ENCODE peak calls at places on chromosome 19, in nine cellular contexts. P, D, E, B, M, K, V, S and F are unnamed samples.

GRCh38 chr19:13629687-13630357 is 123.5 kb upstream of the CACNA1A start:
- DNase-seq in P (no peak), D (peak), E (no peak), B (no peak), M (no peak), K (no peak), V (no peak), S (no peak), F (no peak)

GRCh38 chr19:2477732-2478191 is 1.8 kb downstream of the GADD45B start:
- DNase-seq in P (no peak), D (peak), E (no peak), B (peak), M (no peak), K (peak), V (peak), S (no peak), F (no peak)

GRCh38 chr19:46350029-46350757 is 3.3 kb downstream of the PPP5C start:
- DNase-seq in P (no peak), D (no peak), E (no peak), B (no peak), M (no peak), K (no peak), V (no peak), S (no peak), F (no peak)

GRCh38 chr19:54896036-54896435 is 9.9 kb upstream of the NCR1 start:
- DNase-seq in P (no peak), D (no peak), E (no peak), B (no peak), M (no peak), K (no peak), V (no peak), S (no peak), F (no peak)

GRCh38 chr19:5207806-5208205 is 132.8 kb downstream of the PTPRS start:
- DNase-seq in P (no peak), D (no peak), E (no peak), B (no peak), M (no peak), K (no peak), V (no peak), S (no peak), F (no peak)

GRCh38 chr19:17385878-17386611 is 8.0 kb downstream of the CCDC194 start:
- DNase-seq in P (peak), D (peak), E (peak), B (peak), M (no peak), K (peak), V (no peak), S (no peak), F (peak)

GRCh38 chr19:18814063-18814462 is 17.7 kb upstream of the UPF1 start:
- DNase-seq in P (no peak), D (no peak), E (no peak), B (peak), M (no peak), K (no peak), V (peak), S (no peak), F (no peak)

GRCh38 chr19:3146677-3147100 is 10.9 kb downstream of the GNA15 start:
- DNase-seq in P (peak), D (no peak), E (peak), B (no peak), M (no peak), K (peak), V (no peak), S (no peak), F (no peak)

GRCh38 chr19:23867895-23868294 is 46.8 kb upstream of the ZNF726 start:
- DNase-seq in P (no peak), D (peak), E (no peak), B (no peak), M (no peak), K (no peak), V (no peak), S (no peak), F (peak)

GRCh38 chr19:3360494-3361383 is 5.6 kb upstream of the NFIC start:
- DNase-seq in P (peak), D (peak), E (peak), B (peak), M (no peak), K (peak), V (no peak), S (no peak), F (no peak)

GRCh38 chr19:3034845-3035541 is 5.9 kb upstream of the TLE2 start:
- DNase-seq in P (no peak), D (peak), E (peak), B (no peak), M (no peak), K (no peak), V (no peak), S (no peak), F (no peak)

GRCh38 chr19:17333611-17334413 is 843 bp downstream of the ANO8 start:
- DNase-seq in P (peak), D (peak), E (peak), B (no peak), M (no peak), K (peak), V (peak), S (no peak), F (no peak)

GRCh38 chr19:17332677-17333581 is 1.7 kb downstream of the ANO8 start:
- DNase-seq in P (no peak), D (peak), E (no peak), B (peak), M (peak), K (no peak), V (peak), S (no peak), F (peak)

GRCh38 chr19:2428027-2428690 is 773 bp upstream of the TIMM13 start:
- DNase-seq in P (no peak), D (no peak), E (no peak), B (peak), M (no peak), K (no peak), V (no peak), S (peak), F (no peak)

GRCh38 chr19:33606556-33606955 is 15.2 kb upstream of the CHST8 start:
- DNase-seq in P (no peak), D (no peak), E (no peak), B (no peak), M (no peak), K (no peak), V (no peak), S (no peak), F (no peak)

GRCh38 chr19:54081032-54081431 is at the start of gene TARM1:
- DNase-seq in P (no peak), D (no peak), E (no peak), B (no peak), M (no peak), K (no peak), V (no peak), S (no peak), F (no peak)

GRCh38 chr19:33224694-33225457 is 774 bp downstream of the SLC7A10 start:
- DNase-seq in P (no peak), D (no peak), E (no peak), B (peak), M (no peak), K (no peak), V (no peak), S (no peak), F (no peak)

GRCh38 chr19:13561461-13561860 is 55.2 kb upstream of the CACNA1A start:
- DNase-seq in P (no peak), D (no peak), E (no peak), B (no peak), M (no peak), K (no peak), V (no peak), S (no peak), F (no peak)

GRCh38 chr19:57106646-57107235 is 13.0 kb upstream of the USP29 start:
- DNase-seq in P (no peak), D (no peak), E (no peak), B (no peak), M (no peak), K (no peak), V (no peak), S (no peak), F (no peak)

GRCh38 chr19:30333291-30334065 is 38.7 kb upstream of the ZNF536 start:
- DNase-seq in P (no peak), D (no peak), E (no peak), B (no peak), M (no peak), K (no peak), V (no peak), S (no peak), F (no peak)

GRCh38 chr19:49506575-49507105 is 5.8 kb upstream of the FCGRT start:
- DNase-seq in P (peak), D (peak), E (peak), B (peak), M (peak), K (peak), V (no peak), S (peak), F (peak)

GRCh38 chr19:34733266-34733825 is 697 bp upstream of the ZNF181 start:
- DNase-seq in P (peak), D (no peak), E (no peak), B (no peak), M (no peak), K (no peak), V (no peak), S (peak), F (peak)

GRCh38 chr19:1445932-1446712 is 3.8 kb upstream of the APC2 start:
- DNase-seq in P (no peak), D (no peak), E (no peak), B (peak), M (no peak), K (no peak), V (no peak), S (peak), F (peak)

GRCh38 chr19:24069907-24070657 is 16.9 kb upstream of the ZNF254 start:
- DNase-seq in P (no peak), D (peak), E (no peak), B (no peak), M (no peak), K (no peak), V (no peak), S (no peak), F (no peak)

GRCh38 chr19:18364826-18365528 is 21.0 kb upstream of the GDF15 start:
- DNase-seq in P (no peak), D (peak), E (no peak), B (no peak), M (peak), K (no peak), V (peak), S (peak), F (peak)

GRCh38 chr19:21584532-21584931 is 79.1 kb downstream of the ZNF429 start:
- DNase-seq in P (no peak), D (no peak), E (no peak), B (no peak), M (no peak), K (peak), V (no peak), S (no peak), F (no peak)

GRCh38 chr19:16038196-16038695 is 38.0 kb upstream of the TPM4 start:
- DNase-seq in P (no peak), D (no peak), E (no peak), B (no peak), M (no peak), K (no peak), V (no peak), S (no peak), F (no peak)

GRCh38 chr19:2239771-2240770 is 3.4 kb downstream of the SF3A2 start:
- DNase-seq in P (no peak), D (peak), E (no peak), B (peak), M (no peak), K (peak), V (no peak), S (no peak), F (no peak)

GRCh38 chr19:1768248-1768647 is 14.9 kb downstream of the ONECUT3 start:
- DNase-seq in P (no peak), D (peak), E (no peak), B (peak), M (no peak), K (no peak), V (no peak), S (no peak), F (no peak)

GRCh38 chr19:1884291-1884718 is 991 bp downstream of the ABHD17A start:
- DNase-seq in P (no peak), D (no peak), E (no peak), B (no peak), M (no peak), K (peak), V (no peak), S (no peak), F (no peak)